ENCODE peak calls at places on chromosomes 13 and 19, in four cellular contexts. H, F, W and V are unnamed samples.

GRCh38 chr13:28494861-28495585 is at the start of gene FLT1:
- DNase-seq in W (no peak), H (no peak), F (no peak), V (peak)

GRCh38 chr13:50425772-50426171 is 410.5 kb downstream of the KCNRG start:
- DNase-seq in F (no peak), W (no peak), H (no peak), V (no peak)

GRCh38 chr13:27425151-27425917 is 915 bp downstream of the GTF3A start:
- DNase-seq in H (no peak), F (peak), W (no peak), V (no peak)

GRCh38 chr19:10110076-10110971 is 1.2 kb upstream of the P2RY11 start:
- DNase-seq in F (no peak), W (no peak), H (no peak), V (no peak)

GRCh38 chr19:5150331-5150901 is 181.5 kb downstream of the KDM4B start:
- DNase-seq in F (no peak), H (no peak), W (no peak), V (no peak)

GRCh38 chr13:39038569-39038898 is 278 bp downstream of the NHLRC3 start:
- DNase-seq in F (no peak), H (peak), W (no peak), V (peak)

GRCh38 chr13:21675095-21676007 is 4.5 kb downstream of the FGF9 start:
- DNase-seq in F (no peak), W (no peak), H (no peak), V (peak)

GRCh38 chr13:24217601-24218281 is 57.2 kb downstream of the SPATA13 start:
- DNase-seq in W (no peak), H (peak), F (peak), V (no peak)

GRCh38 chr19:3382460-3383100 is 16.2 kb downstream of the NFIC start:
- DNase-seq in F (no peak), H (no peak), W (no peak), V (no peak)

GRCh38 chr19:55687281-55688172 is 12.5 kb downstream of the EPN1 start:
- DNase-seq in F (no peak), H (no peak), W (no peak), V (no peak)

GRCh38 chr19:58203814-58204475 is 21.1 kb downstream of the ZNF274 start:
- DNase-seq in W (no peak), F (no peak), H (no peak), V (no peak)

GRCh38 chr13:25882732-25883357 is 169.0 kb downstream of the SHISA2 start:
- DNase-seq in H (no peak), W (no peak), F (no peak), V (no peak)

GRCh38 chr19:12790628-12791344 is 500 bp upstream of the JUNB start:
- DNase-seq in F (no peak), W (no peak), H (no peak), V (no peak)

GRCh38 chr13:44921931-44922758 is 67.1 kb downstream of the NUFIP1 start:
- DNase-seq in W (peak), F (peak), H (peak), V (no peak)

GRCh38 chr13:29581666-29582065 is 13.8 kb downstream of the SLC7A1 start:
- DNase-seq in W (no peak), H (no peak), F (no peak), V (no peak)

GRCh38 chr13:59776924-59777690 is 386.6 kb downstream of the DIAPH3 start:
- DNase-seq in F (peak), W (peak), H (peak), V (no peak)

GRCh38 chr19:54573330-54573872 is at the start of gene LILRA2:
- DNase-seq in H (no peak), F (no peak), W (no peak), V (peak)

GRCh38 chr19:4606921-4607678 is 32.2 kb upstream of the TNFAIP8L1 start:
- DNase-seq in H (no peak), W (no peak), F (peak), V (no peak)

GRCh38 chr13:36921902-36922301 is 1.9 kb upstream of the SMAD9 start:
- DNase-seq in W (no peak), H (no peak), F (no peak), V (no peak)

GRCh38 chr19:15419413-15420025 is 731 bp upstream of the AKAP8L start:
- DNase-seq in F (no peak), W (no peak), H (peak), V (no peak)

GRCh38 chr19:58575183-58576041 is 2.3 kb upstream of the MZF1 start:
- DNase-seq in F (peak), H (peak), W (peak), V (peak)

GRCh38 chr19:52943884-52944643 is 18.6 kb downstream of the ZNF816 start:
- DNase-seq in H (no peak), W (no peak), F (no peak), V (no peak)

GRCh38 chr13:110629735-110630134 is 14.4 kb downstream of the NAXD start:
- DNase-seq in F (no peak), H (no peak), W (no peak), V (no peak)

GRCh38 chr13:41456768-41457588 is at the start of gene RGCC:
- DNase-seq in H (peak), F (no peak), W (peak), V (peak)

GRCh38 chr13:41455725-41456419 is 1.5 kb upstream of the RGCC start:
- DNase-seq in H (no peak), F (no peak), W (no peak), V (peak)

GRCh38 chr13:41452462-41452861 is 4.9 kb upstream of the RGCC start:
- DNase-seq in F (no peak), H (no peak), W (no peak), V (no peak)

GRCh38 chr13:41454170-41454569 is 3.2 kb upstream of the RGCC start:
- DNase-seq in W (no peak), F (no peak), H (no peak), V (no peak)

DNA sequence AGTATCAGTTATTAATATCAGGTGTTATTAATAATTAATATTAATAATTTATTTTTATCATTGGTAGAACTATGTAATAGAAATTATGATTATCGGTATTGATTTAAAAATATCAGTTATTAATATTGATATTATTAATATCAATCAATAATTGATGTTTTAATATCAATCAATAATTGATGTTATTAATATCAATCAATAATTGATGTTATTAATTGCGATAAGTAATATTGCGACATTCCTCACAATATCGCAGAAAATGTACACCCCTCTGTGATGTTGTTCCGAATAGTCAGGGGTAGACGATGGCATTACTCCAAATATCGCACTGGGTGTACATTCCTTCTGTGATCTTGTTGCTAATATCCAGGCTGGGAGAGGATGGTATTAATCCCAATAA is 3.7 kb upstream of the RGCC start:
- DNase-seq in H (no peak), F (no peak), W (no peak), V (no peak)
- TF ChIP-seq CTCF in H (no peak), F (no peak), W (no peak), V (no peak)

GRCh38 chr13:42498521-42498920 is 75.4 kb upstream of the TNFSF11 start:
- DNase-seq in W (no peak), F (peak), H (no peak), V (no peak)
- TF ChIP-seq CTCF in W (no peak), F (peak), H (no peak), V (no peak)

DNA sequence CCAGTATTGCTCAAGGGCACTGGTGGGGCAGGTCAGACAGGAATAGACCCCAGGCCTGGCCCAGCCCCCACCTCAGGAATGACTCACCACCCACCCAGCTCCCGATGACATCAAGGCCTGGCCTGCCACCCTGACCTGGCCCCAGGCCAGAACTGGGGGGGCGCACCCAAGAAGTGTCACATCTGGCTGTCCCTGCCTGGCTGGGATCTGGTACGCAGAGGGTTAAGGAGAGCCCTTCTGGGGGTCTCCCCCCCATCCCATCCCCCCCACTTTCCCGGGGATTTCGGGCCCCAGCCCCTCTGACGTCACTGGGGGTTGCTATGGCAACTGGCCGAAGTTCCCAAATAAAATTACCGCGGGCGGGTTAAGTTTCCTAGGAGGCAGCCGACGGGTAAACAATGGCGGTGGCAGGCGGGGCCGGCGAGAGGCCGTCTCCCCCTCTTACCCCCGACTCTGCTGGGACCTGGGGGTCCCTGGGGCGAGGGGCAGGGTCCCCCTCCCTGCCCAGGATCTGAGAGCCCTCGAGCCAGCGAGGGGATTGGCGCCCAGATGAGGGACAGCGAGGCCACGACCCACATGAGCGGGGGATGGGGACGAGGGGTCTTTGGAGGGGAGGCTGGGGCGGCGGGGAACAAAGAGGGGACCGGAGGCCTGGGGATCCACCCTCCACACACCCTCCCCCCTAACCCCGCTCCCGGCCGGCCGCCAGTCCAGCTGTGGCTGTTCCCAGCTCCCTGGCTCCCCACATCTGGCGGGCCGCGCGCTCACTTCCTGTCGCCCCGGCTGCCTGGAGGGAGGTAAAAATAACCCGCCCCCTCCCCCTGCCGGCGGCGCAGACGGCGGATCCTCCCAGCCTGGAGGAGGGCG is 29.7 kb upstream of the NANOS3 start:
- DNase-seq in H (peak), W (peak), F (peak), V (peak)
- TF ChIP-seq CTCF in H (no peak), W (no peak), F (peak), V (peak)

GRCh38 chr19:41907994-41908615 is 20.1 kb downstream of the ERFL start:
- DNase-seq in H (no peak), F (no peak), W (no peak), V (no peak)

GRCh38 chr19:41910240-41910991 is 17.8 kb downstream of the ERFL start:
- DNase-seq in H (no peak), W (no peak), F (no peak), V (no peak)

GRCh38 chr19:41910992-41911888 is 17.0 kb downstream of the ERFL start:
- DNase-seq in F (no peak), W (no peak), H (no peak), V (no peak)

GRCh38 chr19:41908724-41909464 is 19.4 kb downstream of the ERFL start:
- DNase-seq in F (no peak), H (no peak), W (no peak), V (no peak)

GRCh38 chr19:41909706-41910105 is 18.5 kb downstream of the ERFL start:
- DNase-seq in W (no peak), F (no peak), H (no peak), V (no peak)
- TF ChIP-seq CTCF in W (no peak), F (no peak), H (no peak), V (no peak)

DNA sequence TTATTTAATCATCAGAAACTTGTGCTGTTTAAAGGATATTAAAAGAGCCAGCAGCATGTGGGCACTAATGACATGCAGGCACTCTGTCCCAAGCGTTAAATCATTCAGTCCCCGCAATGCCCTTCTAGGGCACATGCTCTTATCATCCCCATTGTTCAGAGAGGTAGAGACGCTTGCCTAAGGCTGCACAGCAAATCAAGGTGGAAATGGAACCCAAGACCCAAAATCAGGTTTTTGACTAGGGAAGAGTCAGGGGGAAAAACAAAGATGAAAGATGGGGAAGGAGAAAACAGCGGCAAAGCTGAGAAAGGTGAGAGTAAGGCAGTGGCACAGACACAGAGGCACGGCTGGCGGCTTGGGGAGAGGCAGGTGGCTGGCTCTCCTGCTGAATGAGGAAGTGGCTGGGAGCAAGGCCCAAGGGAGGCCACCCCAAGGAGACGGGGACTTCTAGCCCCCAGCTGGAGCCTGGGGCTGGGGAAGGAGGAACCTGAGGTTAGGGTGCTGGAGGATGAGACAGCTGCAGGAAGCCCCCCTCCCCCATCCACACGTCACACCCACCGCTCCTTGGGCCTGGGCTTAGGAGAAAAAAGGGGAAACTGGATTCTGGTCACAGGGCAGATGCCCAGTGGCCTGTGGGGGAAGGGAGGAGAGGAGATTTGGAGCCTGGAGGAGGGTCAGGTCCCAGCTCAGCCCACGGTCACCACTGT is 1.0 kb upstream of the TYROBP start:
- DNase-seq in H (no peak), W (no peak), F (no peak), V (peak)
- TF ChIP-seq CTCF in H (no peak), W (no peak), F (no peak), V (no peak)

GRCh38 chr13:97723655-97724054 is 229.8 kb upstream of the IPO5 start:
- DNase-seq in H (no peak), F (no peak), W (no peak), V (no peak)

GRCh38 chr13:97727991-97728390 is 225.5 kb upstream of the IPO5 start:
- DNase-seq in W (no peak), H (no peak), F (no peak), V (no peak)

GRCh38 chr13:97724450-97724849 is 229.0 kb upstream of the IPO5 start:
- DNase-seq in H (no peak), W (no peak), F (no peak), V (no peak)

GRCh38 chr13:97720881-97721280 is 232.6 kb upstream of the IPO5 start:
- DNase-seq in W (no peak), F (no peak), H (no peak), V (no peak)

DNA sequence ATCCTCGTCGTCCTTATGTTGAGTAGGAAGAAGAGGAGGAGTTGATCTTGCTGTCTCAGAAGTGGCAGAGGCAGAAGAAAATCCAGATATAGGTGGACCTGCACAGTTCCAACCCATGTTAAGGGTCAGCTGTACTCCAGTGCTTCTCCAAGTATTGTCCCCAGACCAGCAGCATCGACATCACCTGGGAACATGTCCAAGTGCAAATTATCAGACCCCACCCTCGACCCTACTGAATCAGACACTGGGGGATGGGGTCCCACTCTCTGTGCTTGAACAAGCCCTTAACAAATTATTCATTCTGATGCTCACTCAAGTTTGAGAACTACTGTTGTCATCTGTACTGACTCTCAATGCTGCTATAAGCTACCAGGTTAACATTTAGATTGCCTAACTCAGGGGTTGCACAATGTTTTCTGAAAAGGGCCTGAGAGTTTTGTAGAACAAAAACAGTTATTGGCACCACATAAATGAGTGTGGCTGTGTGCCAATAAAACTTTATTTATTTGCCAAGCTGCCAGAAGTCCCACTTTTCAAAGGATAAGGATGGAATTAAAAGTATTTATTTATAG is 226.7 kb upstream of the IPO5 start:
- DNase-seq in H (no peak), W (no peak), F (peak), V (no peak)
- TF ChIP-seq CTCF in H (no peak), W (no peak), F (no peak), V (no peak)

GRCh38 chr19:7926021-7926726 is at the start of gene CTXN1:
- DNase-seq in F (peak), W (peak), H (peak), V (peak)
- TF ChIP-seq CTCF in F (no peak), W (no peak), H (peak), V (no peak)

DNA sequence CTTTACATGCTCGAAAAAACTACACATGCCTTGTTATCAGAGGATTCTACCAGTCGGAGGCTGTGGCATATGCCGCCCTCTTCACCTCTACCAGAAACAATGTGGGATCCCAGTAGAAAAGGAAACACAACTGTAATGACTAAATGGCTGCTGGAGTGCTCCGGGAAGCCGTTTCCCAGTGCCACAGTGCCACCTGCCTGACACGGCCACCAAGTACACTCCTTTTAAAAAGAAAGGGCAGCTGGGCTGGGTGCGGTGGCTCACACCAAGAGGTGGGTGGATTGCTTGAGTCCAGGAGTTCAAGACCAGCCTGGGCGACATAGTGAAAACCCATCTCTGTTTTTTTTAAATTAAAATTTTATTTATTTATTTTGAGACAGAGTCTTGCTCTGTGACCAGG is 67.3 kb downstream of the TRPM4 start:
- DNase-seq in H (peak), W (peak), F (peak), V (no peak)
- TF ChIP-seq CTCF in H (peak), W (peak), F (peak), V (peak)

GRCh38 chr19:29858621-29859020 is 46.8 kb downstream of the CCNE1 start:
- DNase-seq in H (no peak), W (no peak), F (no peak), V (no peak)

GRCh38 chr19:29860492-29860891 is 48.7 kb downstream of the CCNE1 start:
- DNase-seq in W (no peak), F (no peak), H (no peak), V (no peak)

GRCh38 chr19:29855771-29856510 is 44.1 kb downstream of the CCNE1 start:
- DNase-seq in F (no peak), W (no peak), H (no peak), V (no peak)

GRCh38 chr19:29855087-29855486 is 43.3 kb downstream of the CCNE1 start:
- DNase-seq in W (no peak), F (no peak), H (no peak), V (no peak)

DNA sequence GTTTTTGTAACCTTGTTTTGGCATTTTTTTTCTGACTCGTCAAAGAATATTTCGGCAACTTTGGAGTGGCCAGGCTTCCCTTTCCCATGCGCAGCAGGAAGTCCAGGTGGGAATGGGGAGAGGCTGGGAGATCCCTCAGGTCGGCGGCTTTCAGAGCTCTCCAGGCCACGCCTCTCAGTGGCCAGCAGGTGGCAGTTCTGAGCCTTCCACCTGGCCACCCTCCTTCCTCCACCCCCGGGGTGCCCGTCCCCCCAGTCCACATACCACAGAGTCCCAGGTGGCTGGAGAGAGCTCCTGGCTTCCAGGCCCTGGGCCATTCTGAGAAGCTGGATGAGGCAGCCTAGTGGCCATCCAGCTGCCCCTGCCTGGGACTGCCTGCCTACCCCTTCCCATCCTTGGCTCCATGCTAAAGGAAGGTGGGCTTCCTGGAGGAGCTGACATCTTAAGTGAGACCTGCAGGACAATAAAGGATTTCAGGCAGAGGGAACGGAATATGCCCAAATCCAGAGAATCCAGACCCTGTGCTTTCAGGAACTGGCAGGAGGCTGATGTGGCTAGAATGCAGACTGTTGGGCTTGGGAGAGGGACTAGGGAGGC is 46.3 kb downstream of the CCNE1 start:
- DNase-seq in F (no peak), H (no peak), W (no peak), V (peak)
- TF ChIP-seq CTCF in F (peak), H (peak), W (peak), V (peak)